ENCODE peak calls at places on chromosomes 6 and 20, in nine cellular contexts. G is HepG2, D is cardiac muscle cell, X is K562, J is aorta, C is breast epithelium, H is ascending aorta, O is keratinocyte, K is WERI-Rb-1. P is an unnamed sample. For H3K9me3 and H3K36me3, the result is how much of the 10 kb centered on the place peaks cover.

GRCh38 chr6:151010111-151010510 is 144.6 kb downstream of the MTHFD1L start:
- DNase-seq in J (no peak), O (no peak), D (no peak), X (no peak), G (no peak), H (no peak), K (no peak), C (no peak), P (no peak)

GRCh38 chr6:6333498-6333897 is 13.0 kb upstream of the F13A1 start:
- DNase-seq in C (no peak), J (no peak), H (no peak), G (no peak), O (no peak), X (no peak), K (no peak), D (no peak), P (no peak)

GRCh38 chr20:50435397-50436051 is 74.7 kb upstream of the PTPN1 start:
- DNase-seq in J (no peak), G (no peak), K (no peak), X (no peak), C (no peak), D (no peak), H (no peak), O (no peak), P (no peak)

GRCh38 chr6:122657601-122658000 is 47.4 kb downstream of the PKIB start:
- DNase-seq in D (peak), X (no peak), C (no peak), O (no peak), J (no peak), G (no peak), H (no peak), K (no peak), P (no peak)

GRCh38 chr20:46316984-46317684 is 8.8 kb upstream of the CDH22 start:
- DNase-seq in C (no peak), G (no peak), J (no peak), O (no peak), K (no peak), X (no peak), D (no peak), H (no peak), P (no peak)

GRCh38 chr20:1302578-1303541 is 26.1 kb downstream of the SDCBP2 start:
- DNase-seq in H (no peak), J (peak), C (no peak), K (peak), O (no peak), D (peak), X (no peak), G (no peak), P (no peak)

GRCh38 chr6:157873735-157874344 is 50.8 kb downstream of the SNX9 start:
- DNase-seq in O (peak), G (peak), X (peak), K (peak), D (peak), C (peak), J (peak), H (no peak), P (peak)

GRCh38 chr6:100346203-100346602 is 118.5 kb downstream of the SIM1 start:
- DNase-seq in X (no peak), C (no peak), H (no peak), D (no peak), O (no peak), K (no peak), G (no peak), J (no peak), P (no peak)

GRCh38 chr6:26045046-26045938 is 41.9 kb upstream of the HFE start:
- DNase-seq in G (peak), X (no peak), H (peak), C (peak), K (no peak), D (peak), J (peak), O (no peak), P (peak)

GRCh38 chr20:25389381-25389857 is 1.2 kb downstream of the ABHD12 start:
- DNase-seq in X (no peak), J (no peak), O (no peak), D (peak), K (no peak), G (no peak), H (no peak), C (no peak), P (no peak)

GRCh38 chr20:25669826-25670422 is 26.7 kb downstream of the ZNF337 start:
- DNase-seq in J (no peak), G (peak), C (no peak), K (peak), H (no peak), O (peak), D (peak), X (no peak), P (no peak)

GRCh38 chr6:72466471-72466870 is 155.4 kb upstream of the KCNQ5 start:
- DNase-seq in K (no peak), D (no peak), G (no peak), X (no peak), H (no peak), C (no peak), O (no peak), J (no peak), P (no peak)

GRCh38 chr6:136991614-136992013 is 53.2 kb downstream of the IL20RA start:
- DNase-seq in K (no peak), J (no peak), O (no peak), C (no peak), G (no peak), X (no peak), H (no peak), D (peak), P (no peak)

GRCh38 chr6:37323568-37323967 is 30.2 kb upstream of the RNF8 start:
- DNase-seq in G (no peak), C (no peak), X (no peak), O (no peak), J (no peak), H (no peak), K (peak), D (peak), P (no peak)

GRCh38 chr6:136753624-136754023 is 38.7 kb downstream of the MAP3K5 start:
- DNase-seq in K (no peak), O (no peak), D (no peak), G (no peak), X (no peak), C (no peak), H (no peak), J (no peak), P (peak)

GRCh38 chr6:23170044-23170443 is 600.7 kb downstream of the HDGFL1 start:
- DNase-seq in O (no peak), C (no peak), H (no peak), G (no peak), D (peak), J (no peak), K (no peak), X (no peak), P (no peak)

GRCh38 chr20:55269913-55270312 is 735.4 kb downstream of the CBLN4 start:
- DNase-seq in K (no peak), X (no peak), H (no peak), D (no peak), J (no peak), G (no peak), O (no peak), C (no peak), P (no peak)

GRCh38 chr20:16661738-16662137 is 68.1 kb upstream of the SNRPB2 start:
- DNase-seq in K (no peak), D (peak), G (no peak), J (no peak), H (no peak), C (peak), O (no peak), X (no peak), P (no peak)

GRCh38 chr6:139644821-139645220 is 270.4 kb upstream of the CITED2 start:
- DNase-seq in J (no peak), O (no peak), K (no peak), G (no peak), D (peak), X (no peak), C (peak), H (no peak), P (no peak)

GRCh38 chr6:51868591-51869355 is 218.6 kb downstream of the PKHD1 start:
- DNase-seq in G (no peak), D (no peak), K (no peak), C (no peak), J (no peak), H (no peak), O (no peak), X (no peak), P (no peak)

GRCh38 chr6:100099189-100100074 is 105.4 kb upstream of the MCHR2 start:
- DNase-seq in X (no peak), J (no peak), D (peak), C (no peak), O (no peak), H (no peak), G (peak), K (no peak), P (no peak)

GRCh38 chr20:24318569-24319352 is 150.7 kb upstream of the SYNDIG1 start:
- DNase-seq in G (no peak), C (no peak), K (no peak), H (no peak), D (no peak), J (no peak), X (no peak), O (no peak), P (no peak)

GRCh38 chr6:169806718-169807117 is 55.3 kb downstream of the ERMARD start:
- DNase-seq in J (no peak), O (no peak), C (no peak), X (no peak), D (no peak), G (no peak), K (no peak), H (no peak), P (no peak)

GRCh38 chr6:47308674-47309325 is 905 bp downstream of the TNFRSF21 start:
- DNase-seq in O (no peak), K (peak), H (no peak), C (no peak), X (peak), D (peak), G (no peak), J (peak), P (no peak)

GRCh38 chr6:142058216-142058925 is 74.4 kb upstream of the GJE1 start:
- DNase-seq in J (no peak), X (no peak), K (no peak), H (no peak), O (no peak), C (no peak), G (no peak), D (no peak), P (no peak)

GRCh38 chr20:32980131-32980941 is 23.9 kb downstream of the SUN5 start:
- DNase-seq in O (no peak), C (no peak), J (no peak), G (peak), X (no peak), D (no peak), H (no peak), K (peak), P (no peak)

GRCh38 chr6:118705799-118706481 is 54.5 kb upstream of the CEP85L start:
- DNase-seq in K (no peak), X (no peak), G (no peak), H (no peak), C (no peak), D (peak), O (no peak), J (no peak), P (no peak)

GRCh38 chr20:58349586-58349985 is 39.4 kb upstream of the VAPB start:
- DNase-seq in G (no peak), O (no peak), J (no peak), K (no peak), C (no peak), D (peak), H (no peak), X (no peak), P (no peak)

GRCh38 chr6:80003841-80004198 is 629 bp upstream of the TTK start:
- DNase-seq in J (peak), K (peak), D (no peak), H (no peak), C (peak), X (no peak), O (no peak), G (no peak), P (peak)

GRCh38 chr6:36805107-36805797 is 34.0 kb downstream of the CPNE5 start:
- DNase-seq in G (no peak), H (no peak), X (no peak), K (peak), O (no peak), J (no peak), C (no peak), D (no peak), P (no peak)

DNA sequence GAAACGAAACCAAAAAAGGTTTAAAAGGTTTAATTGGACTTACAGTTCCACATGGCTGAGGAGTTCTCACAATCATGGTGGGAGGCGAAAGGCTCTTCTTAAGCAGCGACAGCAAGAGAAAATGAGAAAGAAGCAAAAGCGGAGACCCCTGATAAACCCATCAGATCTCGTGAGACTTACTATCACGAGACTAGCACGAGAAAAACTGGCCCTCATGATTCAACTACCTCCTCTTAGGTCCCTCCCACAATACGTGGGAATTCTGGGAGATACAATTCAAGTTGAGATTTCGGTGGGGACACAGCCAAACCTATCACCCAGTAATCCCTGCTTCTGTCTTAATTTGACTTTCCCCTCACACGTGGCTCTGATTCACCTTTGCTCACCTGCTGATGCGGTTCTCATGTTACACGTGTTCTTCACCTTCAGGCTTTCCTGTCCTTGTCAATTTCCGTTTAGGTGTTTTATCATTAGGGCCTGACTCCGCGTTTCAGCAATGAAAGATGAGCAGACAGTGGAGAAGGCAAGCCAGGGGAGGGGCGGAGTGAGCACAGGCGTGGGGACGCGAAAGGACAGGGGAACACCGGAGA is 57.1 kb downstream of the AGPAT4 start:
- DNase-seq in X (no peak), O (no peak), C (no peak), K (no peak), J (no peak), D (no peak), H (no peak), G (no peak), P (no peak)
- H3K9me3 ChIP-seq in X (under half), O (under half), C (under half), K (under half), J (under half), D (under half), H (under half), G (under half), P (under half)

GRCh38 chr6:16649895-16650294 is 111.4 kb downstream of the ATXN1 start:
- DNase-seq in D (no peak), O (no peak), J (no peak), X (no peak), G (no peak), C (no peak), K (no peak), H (no peak), P (no peak)

GRCh38 chr6:16647422-16647821 is 113.8 kb downstream of the ATXN1 start:
- DNase-seq in J (no peak), G (no peak), O (no peak), H (no peak), C (no peak), D (no peak), K (no peak), X (no peak), P (no peak)

GRCh38 chr6:16639689-16640480 is 121.4 kb downstream of the ATXN1 start:
- DNase-seq in J (no peak), G (no peak), H (no peak), X (no peak), C (no peak), O (no peak), D (peak), K (no peak), P (no peak)

GRCh38 chr6:16649241-16649640 is 112.0 kb downstream of the ATXN1 start:
- DNase-seq in X (no peak), O (no peak), G (no peak), K (no peak), C (no peak), J (no peak), D (no peak), H (no peak), P (no peak)

DNA sequence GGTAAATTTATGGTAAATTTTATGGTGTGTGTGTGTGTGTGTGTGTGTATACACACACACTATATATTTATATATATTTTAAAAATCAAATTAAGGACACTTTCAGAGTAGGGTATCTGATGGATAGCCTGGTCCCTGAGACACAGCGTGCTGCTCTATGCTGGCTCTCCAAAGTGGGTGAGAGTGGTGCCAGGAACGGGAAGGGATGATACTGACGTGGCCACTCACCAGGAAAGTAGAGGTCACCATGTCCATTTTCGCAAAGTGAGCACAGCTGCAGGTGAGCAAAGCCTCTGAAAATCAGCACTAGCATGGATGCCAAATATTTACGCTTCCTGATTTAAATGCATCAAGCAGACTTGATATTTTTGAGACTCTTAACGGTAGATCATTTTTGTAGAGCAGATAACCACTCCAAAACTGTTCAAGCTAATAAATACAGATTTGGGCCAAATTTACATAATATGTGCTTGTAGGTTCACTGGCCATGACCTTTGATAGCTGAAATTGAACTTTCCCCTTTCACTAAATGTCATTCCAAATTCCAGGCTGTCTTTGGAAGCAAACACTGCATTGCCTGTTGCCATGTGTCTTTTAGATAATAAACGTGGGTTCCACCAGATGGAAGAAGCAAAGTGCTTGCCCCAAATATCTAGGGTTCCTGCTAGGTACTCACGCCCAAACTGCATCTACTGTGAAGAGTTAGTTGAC is 116.6 kb downstream of the ATXN1 start:
- DNase-seq in D (no peak), G (no peak), K (no peak), O (no peak), H (no peak), C (no peak), X (no peak), J (no peak), P (no peak)
- H3K27ac ChIP-seq in D (no peak), G (peak), K (no peak), O (no peak), H (no peak), C (no peak), X (no peak), J (no peak), P (no peak)

GRCh38 chr6:3724451-3725144 is 26.9 kb downstream of the PXDC1 start:
- DNase-seq in X (peak), H (no peak), D (no peak), O (no peak), C (no peak), G (no peak), J (peak), K (no peak), P (no peak)

GRCh38 chr6:3723251-3723650 is 28.3 kb downstream of the PXDC1 start:
- DNase-seq in C (no peak), X (no peak), O (no peak), H (no peak), J (no peak), D (no peak), G (no peak), K (no peak), P (no peak)

GRCh38 chr6:3722785-3723184 is 28.7 kb downstream of the PXDC1 start:
- DNase-seq in D (peak), G (no peak), K (no peak), J (no peak), H (no peak), X (no peak), O (no peak), C (no peak), P (no peak)

GRCh38 chr6:3725145-3726015 is 26.1 kb downstream of the PXDC1 start:
- DNase-seq in O (no peak), G (no peak), C (no peak), H (no peak), J (no peak), X (no peak), K (no peak), D (no peak), P (no peak)

DNA sequence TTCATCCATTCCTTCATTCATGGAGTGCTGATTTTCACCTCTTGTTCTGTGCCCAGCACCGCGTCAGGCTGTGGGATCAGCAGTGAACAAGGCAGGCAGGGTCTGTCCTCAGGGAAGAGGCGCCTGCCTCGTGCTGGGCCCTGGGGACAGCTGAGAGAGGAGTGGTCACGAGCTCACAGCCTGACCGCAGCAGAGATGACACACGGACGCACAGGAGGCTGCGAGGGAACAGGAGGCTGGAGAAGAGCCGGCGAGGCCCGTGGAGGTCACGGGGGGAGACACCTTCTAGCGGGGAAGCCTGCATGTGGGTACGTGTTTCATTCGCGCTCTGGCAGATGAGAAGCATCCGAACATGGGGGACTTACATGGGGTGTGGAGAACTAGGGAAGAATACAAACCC is 27.5 kb downstream of the PXDC1 start:
- DNase-seq in C (no peak), K (no peak), D (no peak), X (no peak), H (no peak), G (no peak), O (no peak), J (no peak), P (no peak)
- H3K36me3 ChIP-seq in C (under half), K (under half), D (under half), X (under half), H (half or more), G (half or more), O (under half), J (under half), P (under half)

GRCh38 chr6:168381726-168382458 is 59.1 kb upstream of the SMOC2 start:
- DNase-seq in O (no peak), D (no peak), C (no peak), G (no peak), H (no peak), X (no peak), K (no peak), J (no peak), P (no peak)

GRCh38 chr6:168377856-168378832 is 58.6 kb upstream of the DACT2 start:
- DNase-seq in H (no peak), J (peak), K (no peak), X (no peak), G (no peak), O (no peak), D (no peak), C (no peak), P (no peak)

GRCh38 chr6:168384045-168385038 is 56.6 kb upstream of the SMOC2 start:
- DNase-seq in G (no peak), K (no peak), X (no peak), H (no peak), D (peak), C (no peak), J (peak), O (no peak), P (no peak)

GRCh38 chr6:168383062-168383854 is 57.7 kb upstream of the SMOC2 start:
- DNase-seq in J (no peak), G (no peak), O (no peak), H (no peak), C (no peak), K (no peak), D (no peak), X (no peak), P (no peak)

GRCh38 chr6:168380956-168381605 is 59.9 kb upstream of the SMOC2 start:
- DNase-seq in J (no peak), C (no peak), K (no peak), H (no peak), X (no peak), O (no peak), D (no peak), G (no peak), P (no peak)
- H3K9me3 ChIP-seq in J (under half), C (under half), K (under half), H (under half), X (under half), O (under half), D (under half), G (under half), P (under half)

DNA sequence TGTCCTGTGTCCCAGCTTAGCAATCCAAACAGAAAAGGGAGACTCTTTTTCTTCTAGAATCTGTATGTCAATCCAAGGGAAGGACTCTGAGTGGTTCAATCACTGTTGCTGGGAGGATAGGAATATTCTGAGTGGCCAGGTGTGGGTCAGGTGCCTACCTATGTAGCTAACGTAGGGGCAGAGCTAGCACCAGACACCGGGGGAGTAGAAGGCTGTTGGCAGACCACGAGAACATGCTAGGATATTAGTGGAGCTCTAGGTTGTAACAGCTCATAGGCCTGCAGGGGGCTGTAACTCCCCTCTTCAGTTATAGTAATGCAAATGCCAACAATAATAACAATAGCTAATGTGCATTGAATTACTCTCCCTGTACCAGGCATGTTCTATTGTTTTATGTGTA is 39.8 kb upstream of the EPB41L1 start:
- DNase-seq in J (no peak), H (no peak), K (no peak), X (no peak), O (no peak), D (no peak), G (no peak), C (no peak), P (no peak)
- H3K27ac ChIP-seq in J (no peak), H (no peak), K (no peak), X (no peak), O (no peak), D (no peak), G (no peak), C (peak), P (no peak)

P was measured in effector memory CD4-positive, alpha-beta T cell.